ENCODE peak calls at places on chromosomes 7 and 10, in ten cellular contexts. M is M059J, G is bronchial epithelial cell, Q is AG09319, F is left lobe of liver, P is colonic mucosa, V is cardiac fibroblast, W is GM06990, T is amniotic stem cell, D is AG09309. A is an unnamed sample.

GRCh38 chr7:14836571-14837189 is 65.9 kb downstream of the DGKB start:
- DNase-seq in M (peak), G (peak), Q (no peak), F (no peak), P (no peak), V (peak), W (no peak), T (peak), D (no peak), A (peak)

GRCh38 chr7:47335071-47335470 is 246.8 kb downstream of the TNS3 start:
- DNase-seq in M (no peak), G (no peak), Q (no peak), F (no peak), P (no peak), V (no peak), W (no peak), T (no peak), D (no peak), A (no peak)

GRCh38 chr7:151351027-151351426 is 9.4 kb downstream of the NUB1 start:
- DNase-seq in M (no peak), G (no peak), Q (no peak), F (no peak), P (peak), V (no peak), W (peak), T (no peak), D (no peak), A (peak)

GRCh38 chr10:107492389-107492788 is 327.9 kb upstream of the SORCS1 start:
- DNase-seq in M (no peak), G (no peak), Q (no peak), F (no peak), P (no peak), V (no peak), W (no peak), T (no peak), D (no peak), A (no peak)

GRCh38 chr10:88012627-88013026 is 149.2 kb downstream of the PTEN start:
- DNase-seq in M (no peak), G (no peak), Q (no peak), F (no peak), P (no peak), V (no peak), W (no peak), T (no peak), D (peak), A (no peak)

GRCh38 chr10:103241262-103242011 is 4.2 kb upstream of the RPEL1 start:
- DNase-seq in M (peak), G (peak), Q (no peak), F (no peak), P (peak), V (peak), W (no peak), T (peak), D (no peak), A (peak)

GRCh38 chr10:96188911-96189310 is 58.8 kb downstream of the ZNF518A start:
- DNase-seq in M (no peak), G (no peak), Q (no peak), F (no peak), P (no peak), V (peak), W (no peak), T (no peak), D (no peak), A (no peak)

GRCh38 chr10:84497978-84498377 is 169.6 kb downstream of the CCSER2 start:
- DNase-seq in M (no peak), G (peak), Q (no peak), F (no peak), P (no peak), V (no peak), W (no peak), T (no peak), D (no peak), A (no peak)

GRCh38 chr7:147261693-147262092 is 1145.1 kb downstream of the CNTNAP2 start:
- DNase-seq in M (no peak), G (no peak), Q (no peak), F (no peak), P (no peak), V (no peak), W (no peak), T (no peak), D (no peak), A (no peak)